ENCODE peak calls at places on chromosomes 6 and 20, in four cellular contexts. P, U, B and X are unnamed samples.

GRCh38 chr6:27503436-27504030 is 30.6 kb upstream of the ZNF184 start:
- DNase-seq in P (peak; percentile 54), U (peak; percentile 87), B (peak; percentile 76), X (no peak)

GRCh38 chr20:63291811-63292210 is 1.2 kb upstream of the COL20A1 start:
- DNase-seq in P (no peak), U (no peak), B (no peak), X (no peak)

GRCh38 chr6:74745670-74746069 is 460.2 kb downstream of the COL12A1 start:
- DNase-seq in P (no peak), U (no peak), B (no peak), X (no peak)

GRCh38 chr20:62977613-62978558 is 25.4 kb downstream of the SLC17A9 start:
- DNase-seq in P (no peak), U (peak; percentile 90), B (no peak), X (peak; percentile 86)

GRCh38 chr20:56439784-56440291 is 27.8 kb downstream of the CASS4 start:
- DNase-seq in P (peak; percentile 63), U (peak; percentile 64), B (no peak), X (no peak)

GRCh38 chr6:74925683-74926082 is 280.2 kb downstream of the COL12A1 start:
- DNase-seq in P (no peak), U (no peak), B (no peak), X (peak; percentile 5)

GRCh38 chr6:81594501-81594900 is 158.0 kb downstream of the TENT5A start:
- DNase-seq in P (no peak), U (no peak), B (no peak), X (no peak)

GRCh38 chr6:22306741-22307466 is 10.1 kb upstream of the PRL start:
- DNase-seq in P (no peak), U (no peak), B (no peak), X (no peak)

GRCh38 chr6:16739329-16739801 is 21.9 kb downstream of the ATXN1 start:
- DNase-seq in P (no peak), U (no peak), B (no peak), X (no peak)

GRCh38 chr20:9852566-9852965 is 13.7 kb upstream of the PAK5 start:
- DNase-seq in P (no peak), U (no peak), B (no peak), X (no peak)

GRCh38 chr6:140043357-140043756 is 668.9 kb upstream of the CITED2 start:
- DNase-seq in P (no peak), U (peak; percentile 1), B (no peak), X (no peak)

GRCh38 chr6:33279971-33280511 is 3.1 kb downstream of the B3GALT4 start:
- DNase-seq in P (no peak), U (no peak), B (peak; percentile 89), X (no peak)

GRCh38 chr20:20321917-20322316 is 46.0 kb upstream of the INSM1 start:
- DNase-seq in P (no peak), U (no peak), B (no peak), X (no peak)

GRCh38 chr20:17626217-17627007 is 55.6 kb downstream of the RRBP1 start:
- DNase-seq in P (no peak), U (no peak), B (no peak), X (no peak)

GRCh38 chr20:400121-400450 is 8.0 kb upstream of the RBCK1 start:
- DNase-seq in P (no peak), U (no peak), B (no peak), X (no peak)

GRCh38 chr6:46684771-46685170 is 2.9 kb upstream of the TDRD6 start:
- DNase-seq in P (no peak), U (no peak), B (no peak), X (no peak)

GRCh38 chr20:41182296-41183212 is 45.2 kb downstream of the PLCG1 start:
- DNase-seq in P (peak; percentile 2), U (no peak), B (peak; percentile 19), X (no peak)

GRCh38 chr20:63080411-63080810 is 73.6 kb upstream of the BHLHE23 start:
- DNase-seq in P (no peak), U (no peak), B (no peak), X (no peak)

GRCh38 chr6:170111141-170111664 is 179.7 kb downstream of the DLL1 start:
- DNase-seq in P (no peak), U (no peak), B (no peak), X (no peak)

GRCh38 chr20:24798930-24799705 is 150.0 kb upstream of the CST7 start:
- DNase-seq in P (no peak), U (no peak), B (no peak), X (no peak)

GRCh38 chr6:1770435-1770843 is 160.7 kb downstream of the FOXC1 start:
- DNase-seq in P (no peak), U (peak; percentile 76), B (no peak), X (no peak)

GRCh38 chr20:3743251-3743650 is 10.8 kb downstream of the HSPA12B start:
- DNase-seq in P (no peak), U (no peak), B (no peak), X (no peak)

DNA sequence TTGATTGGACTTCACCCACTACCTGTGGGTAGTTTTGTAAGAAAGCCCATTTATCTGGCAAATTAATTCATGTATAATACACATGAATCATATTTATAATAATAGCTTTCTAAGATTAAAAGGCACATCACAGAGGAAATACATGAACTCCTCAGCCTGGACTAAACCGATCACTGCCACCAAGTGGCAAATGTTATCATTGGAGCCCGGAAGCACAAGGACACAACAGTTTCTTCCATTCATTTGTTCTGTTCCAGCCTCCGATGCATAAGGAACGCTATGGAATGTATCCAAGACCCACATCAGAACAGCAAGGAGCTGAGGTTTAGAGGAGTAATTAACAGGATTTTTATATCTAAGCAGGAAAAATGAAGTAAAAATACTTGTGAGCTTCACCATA is 13.9 kb upstream of the IPCEF1 start:
- DNase-seq in P (peak; percentile 13), U (peak; percentile 36), B (no peak), X (peak; percentile 33)
- TF ChIP-seq CTCF in P (peak; percentile 21), U (peak; percentile 61), B (peak; percentile 63), X (peak; percentile 42)

DNA sequence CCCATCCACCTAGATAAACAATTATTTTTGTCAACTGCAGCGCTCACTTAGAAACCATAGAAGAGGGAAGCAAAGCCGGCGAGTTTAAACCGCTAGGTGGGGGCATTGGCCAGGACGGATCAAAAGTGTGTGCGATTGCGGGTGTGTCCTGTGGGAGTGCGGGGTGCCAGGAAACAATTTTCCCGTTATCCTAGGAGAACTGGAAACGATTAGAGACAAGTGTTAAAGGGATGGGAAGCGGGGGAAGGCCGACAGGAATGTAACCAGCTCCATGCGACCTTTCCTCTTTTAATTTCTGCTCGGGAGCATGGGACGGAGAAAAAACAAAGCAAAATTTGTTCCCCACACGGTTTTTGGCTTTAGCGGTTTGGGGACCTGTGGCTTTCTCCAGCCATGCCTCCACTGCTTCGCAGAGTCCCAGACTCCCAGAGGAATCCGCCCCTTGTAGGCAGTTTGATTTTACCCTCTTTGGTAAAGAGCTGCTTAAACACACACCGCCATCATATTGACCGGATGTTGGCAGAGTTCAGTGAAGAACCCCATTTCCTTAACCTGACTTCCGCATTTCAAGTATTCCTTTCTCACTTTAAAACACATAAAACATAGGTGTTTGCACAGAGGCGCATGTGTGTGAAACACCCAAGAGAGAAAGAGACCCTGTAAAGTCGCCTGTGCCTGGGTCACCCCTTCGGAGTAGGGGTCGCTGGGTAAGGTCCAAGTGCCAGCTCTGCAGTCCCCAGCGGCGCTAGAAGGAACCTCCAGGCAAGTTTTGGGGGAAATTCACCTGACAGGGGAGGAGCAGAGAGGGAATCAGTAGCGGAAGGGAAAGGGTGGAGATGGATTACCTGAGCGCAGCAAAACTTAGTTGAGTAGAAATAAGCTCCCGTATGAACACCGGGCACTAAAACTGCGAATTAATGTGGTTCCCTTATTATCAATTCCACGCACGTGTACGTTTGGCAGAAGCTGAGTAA is 3.1 kb upstream of the HTR1B start:
- DNase-seq in P (no peak), U (peak; percentile 56), B (peak; percentile 76), X (peak; percentile 40)
- TF ChIP-seq CTCF in P (peak; percentile 32), U (no peak), B (peak; percentile 71), X (peak; percentile 51)

GRCh38 chr20:50449789-50450492 is 60.2 kb upstream of the PTPN1 start:
- DNase-seq in P (no peak), U (no peak), B (no peak), X (peak; percentile 39)
- TF ChIP-seq CTCF in P (no peak), U (no peak), B (no peak), X (no peak)

GRCh38 chr6:684831-685636 is 7.9 kb downstream of the EXOC2 start:
- DNase-seq in P (no peak), U (peak; percentile 58), B (no peak), X (peak; percentile 69)

GRCh38 chr6:689223-689622 is 3.7 kb downstream of the EXOC2 start:
- DNase-seq in P (no peak), U (no peak), B (no peak), X (no peak)

GRCh38 chr6:680666-681374 is 12.1 kb downstream of the EXOC2 start:
- DNase-seq in P (no peak), U (no peak), B (no peak), X (no peak)

GRCh38 chr6:683742-684440 is 9.0 kb downstream of the EXOC2 start:
- DNase-seq in P (no peak), U (peak; percentile 55), B (peak; percentile 87), X (no peak)

DNA sequence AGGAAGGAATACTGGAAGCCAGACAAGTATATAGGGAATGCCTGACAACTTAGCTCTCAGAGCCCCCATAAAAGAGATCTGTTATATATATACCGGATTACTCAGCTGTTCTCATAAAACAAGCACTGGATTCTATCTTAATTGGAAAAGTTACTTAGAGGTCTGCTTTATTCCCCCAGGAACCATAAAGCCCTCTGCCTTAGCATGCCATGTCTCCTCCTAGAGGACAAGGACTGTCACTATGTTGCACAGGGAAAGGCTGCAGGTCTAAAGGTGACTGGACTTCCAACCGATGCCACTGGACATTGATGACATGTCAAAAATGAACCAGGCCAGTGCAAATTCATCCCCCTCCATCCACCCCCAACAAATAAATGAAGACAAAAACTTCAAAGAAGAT is 6.4 kb downstream of the EXOC2 start:
- DNase-seq in P (no peak), U (no peak), B (no peak), X (no peak)
- TF ChIP-seq CTCF in P (peak; percentile 26), U (no peak), B (peak; percentile 52), X (peak; percentile 26)

DNA sequence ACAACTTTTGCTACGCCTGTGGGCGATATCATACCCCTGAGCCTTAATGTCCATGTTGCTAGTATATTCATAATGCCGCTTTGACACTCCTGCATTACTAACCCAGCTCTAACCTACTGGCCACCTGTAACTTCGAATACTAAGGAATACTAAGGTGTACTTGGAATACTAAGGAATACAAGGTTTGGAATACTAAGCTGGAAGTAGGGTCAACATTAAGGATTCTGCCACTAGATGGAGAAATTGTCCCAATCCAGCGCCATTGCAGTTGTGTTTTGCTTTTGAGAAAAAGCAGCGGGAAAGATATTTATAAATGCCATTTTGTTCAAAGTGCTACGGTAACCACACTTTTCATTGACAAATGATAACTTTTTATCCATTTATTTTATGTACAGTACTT is 10.7 kb downstream of the TBXT start:
- DNase-seq in P (no peak), U (no peak), B (no peak), X (no peak)
- TF ChIP-seq CTCF in P (peak; percentile 34), U (no peak), B (peak; percentile 67), X (peak; percentile 28)

GRCh38 chr6:134278000-134278399 is 39.9 kb downstream of the SGK1 start:
- DNase-seq in P (no peak), U (no peak), B (no peak), X (no peak)

GRCh38 chr6:134282816-134283215 is 35.1 kb downstream of the SGK1 start:
- DNase-seq in P (no peak), U (no peak), B (no peak), X (no peak)

DNA sequence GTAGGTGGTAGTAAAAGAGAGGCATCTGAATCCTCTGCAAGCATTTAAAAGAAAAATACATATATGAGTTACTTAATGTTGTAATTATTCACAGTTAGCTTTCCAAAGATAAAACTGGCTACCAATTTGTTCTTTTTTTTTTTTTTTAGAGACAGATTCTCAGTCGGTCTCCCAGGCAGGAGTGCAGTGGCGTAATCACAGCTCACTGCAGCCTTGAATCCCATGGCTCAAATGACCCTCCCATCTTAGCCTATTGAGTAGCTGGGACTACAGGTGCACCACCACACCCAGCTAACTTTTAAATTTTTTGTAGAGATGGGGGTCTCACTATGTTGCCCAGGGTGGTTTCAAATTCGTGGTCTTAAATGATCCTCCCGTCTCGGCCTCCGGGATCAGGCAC is 36.5 kb downstream of the SGK1 start:
- DNase-seq in P (no peak), U (no peak), B (no peak), X (no peak)
- TF ChIP-seq CTCF in P (no peak), U (no peak), B (no peak), X (no peak)